ENCODE peak calls at places on chromosomes 5 and 9, in ten cellular contexts. One of them, this sample, is unnamed.

GRCh38 chr5:168813179-168813968 is 234.2 kb upstream of the PANK3 start:
- DNase-seq in left ventricle myocardium inferior: no peak
- DNase-seq in GM10248: no peak
- DNase-seq in A673: no peak
- DNase-seq in cardiac muscle cell: peak; percentile 26
- DNase-seq in astrocyte of the cerebellum: no peak
- DNase-seq in Caco-2: no peak
- DNase-seq in GM20000: no peak
- DNase-seq in bronchial epithelial cell: no peak
- DNase-seq in Panc1: no peak
- DNase-seq in this sample: no peak

GRCh38 chr9:134217431-134218210 is 53.3 kb upstream of the RNU6ATAC start:
- DNase-seq in Panc1: no peak
- DNase-seq in Caco-2: peak; percentile 67
- DNase-seq in A673: peak; percentile 46
- DNase-seq in astrocyte of the cerebellum: no peak
- DNase-seq in GM10248: no peak
- DNase-seq in bronchial epithelial cell: no peak
- DNase-seq in left ventricle myocardium inferior: peak; percentile 13
- DNase-seq in GM20000: no peak
- DNase-seq in cardiac muscle cell: no peak
- DNase-seq in this sample: peak; percentile 19

GRCh38 chr9:134734270-134734669 is 92.7 kb downstream of the COL5A1 start:
- DNase-seq in cardiac muscle cell: peak; percentile 89
- DNase-seq in bronchial epithelial cell: no peak
- DNase-seq in GM20000: no peak
- DNase-seq in Caco-2: no peak
- DNase-seq in A673: no peak
- DNase-seq in left ventricle myocardium inferior: no peak
- DNase-seq in GM10248: no peak
- DNase-seq in astrocyte of the cerebellum: peak; percentile 35
- DNase-seq in Panc1: no peak
- DNase-seq in this sample: no peak

GRCh38 chr9:68489636-68490035 is 51.0 kb downstream of the TMEM252 start:
- DNase-seq in A673: no peak
- DNase-seq in GM20000: no peak
- DNase-seq in Panc1: no peak
- DNase-seq in astrocyte of the cerebellum: peak; percentile 50
- DNase-seq in GM10248: no peak
- DNase-seq in bronchial epithelial cell: peak; percentile 13
- DNase-seq in Caco-2: no peak
- DNase-seq in cardiac muscle cell: no peak
- DNase-seq in left ventricle myocardium inferior: no peak
- DNase-seq in this sample: no peak

GRCh38 chr9:111876179-111876578 is 20.4 kb upstream of the UGCG start:
- DNase-seq in Caco-2: no peak
- DNase-seq in GM10248: no peak
- DNase-seq in bronchial epithelial cell: peak; percentile 59
- DNase-seq in left ventricle myocardium inferior: no peak
- DNase-seq in astrocyte of the cerebellum: no peak
- DNase-seq in Panc1: no peak
- DNase-seq in GM20000: no peak
- DNase-seq in cardiac muscle cell: no peak
- DNase-seq in A673: no peak
- DNase-seq in this sample: no peak

GRCh38 chr9:120693609-120694008 is 20.7 kb downstream of the MEGF9 start:
- DNase-seq in bronchial epithelial cell: no peak
- DNase-seq in GM20000: no peak
- DNase-seq in Panc1: no peak
- DNase-seq in left ventricle myocardium inferior: no peak
- DNase-seq in cardiac muscle cell: no peak
- DNase-seq in astrocyte of the cerebellum: no peak
- DNase-seq in Caco-2: no peak
- DNase-seq in GM10248: no peak
- DNase-seq in A673: no peak
- DNase-seq in this sample: no peak

GRCh38 chr9:88053888-88054501 is 79.7 kb upstream of the CDK20 start:
- DNase-seq in astrocyte of the cerebellum: no peak
- DNase-seq in Caco-2: no peak
- DNase-seq in GM10248: no peak
- DNase-seq in GM20000: no peak
- DNase-seq in Panc1: no peak
- DNase-seq in bronchial epithelial cell: no peak
- DNase-seq in A673: no peak
- DNase-seq in cardiac muscle cell: no peak
- DNase-seq in left ventricle myocardium inferior: no peak
- DNase-seq in this sample: no peak

GRCh38 chr9:10614201-10614870 is 1.5 kb upstream of the PTPRD start:
- DNase-seq in left ventricle myocardium inferior: no peak
- DNase-seq in Panc1: no peak
- DNase-seq in astrocyte of the cerebellum: no peak
- DNase-seq in GM20000: no peak
- DNase-seq in cardiac muscle cell: no peak
- DNase-seq in GM10248: no peak
- DNase-seq in A673: no peak
- DNase-seq in bronchial epithelial cell: peak; percentile 25
- DNase-seq in Caco-2: no peak
- DNase-seq in this sample: no peak

DNA sequence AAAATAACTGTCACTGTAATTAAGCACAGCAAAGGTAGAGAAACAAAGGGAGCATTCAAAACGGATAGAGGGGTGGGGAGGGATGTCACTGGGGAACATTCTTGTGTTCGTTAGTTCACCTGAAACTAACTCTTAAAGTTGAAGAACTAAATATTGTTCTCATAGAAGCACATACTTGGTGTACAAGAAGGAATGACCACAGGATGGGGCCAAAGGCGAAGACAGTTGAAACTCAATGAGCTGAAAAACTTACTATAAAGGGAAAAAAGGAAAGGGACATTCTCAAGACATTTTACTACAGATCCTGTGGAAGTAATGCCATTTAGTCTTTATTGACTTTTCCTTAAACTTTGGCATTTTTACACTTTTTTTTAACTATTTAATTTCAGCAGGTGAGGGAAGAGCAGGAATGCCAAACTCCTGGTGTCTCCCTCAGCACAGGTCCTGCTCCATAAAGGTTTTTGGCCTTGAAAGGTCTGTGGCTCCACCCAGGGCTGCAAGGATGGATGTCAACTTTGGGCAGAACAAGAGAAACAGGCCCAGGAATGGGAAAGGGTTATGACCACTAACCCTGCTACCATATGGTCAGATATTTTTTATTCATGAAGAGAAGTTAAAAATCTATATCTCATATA is 197.6 kb upstream of the RASA1 start:
- DNase-seq in cardiac muscle cell: peak; percentile 81
- DNase-seq in GM20000: peak; percentile 46
- DNase-seq in bronchial epithelial cell: peak; percentile 63
- DNase-seq in left ventricle myocardium inferior: no peak
- DNase-seq in GM10248: peak; percentile 32
- DNase-seq in Panc1: peak; percentile 30
- DNase-seq in Caco-2: no peak
- DNase-seq in A673: peak; percentile 65
- DNase-seq in astrocyte of the cerebellum: peak; percentile 60
- DNase-seq in this sample: peak; percentile 74
- TF ChIP-seq CTCF in cardiac muscle cell: peak; percentile 63
- TF ChIP-seq CTCF in GM20000: peak; percentile 20
- TF ChIP-seq CTCF in bronchial epithelial cell: peak; percentile 43
- TF ChIP-seq CTCF in left ventricle myocardium inferior: peak; percentile 62
- TF ChIP-seq CTCF in GM10248: peak; percentile 43
- TF ChIP-seq CTCF in Panc1: peak; percentile 39
- TF ChIP-seq CTCF in Caco-2: peak; percentile 30
- TF ChIP-seq CTCF in A673: peak; percentile 52
- TF ChIP-seq CTCF in astrocyte of the cerebellum: peak; percentile 64
- TF ChIP-seq CTCF in this sample: peak; percentile 58

GRCh38 chr9:135756576-135756975 is 54.6 kb downstream of the KCNT1 start:
- DNase-seq in left ventricle myocardium inferior: no peak
- DNase-seq in A673: no peak
- DNase-seq in GM20000: no peak
- DNase-seq in cardiac muscle cell: no peak
- DNase-seq in Panc1: no peak
- DNase-seq in bronchial epithelial cell: no peak
- DNase-seq in astrocyte of the cerebellum: no peak
- DNase-seq in GM10248: no peak
- DNase-seq in Caco-2: no peak
- DNase-seq in this sample: no peak
- TF ChIP-seq CTCF in left ventricle myocardium inferior: no peak
- TF ChIP-seq CTCF in A673: no peak
- TF ChIP-seq CTCF in GM20000: no peak
- TF ChIP-seq CTCF in cardiac muscle cell: no peak
- TF ChIP-seq CTCF in Panc1: no peak
- TF ChIP-seq CTCF in bronchial epithelial cell: no peak
- TF ChIP-seq CTCF in astrocyte of the cerebellum: no peak
- TF ChIP-seq CTCF in GM10248: no peak
- TF ChIP-seq CTCF in Caco-2: no peak
- TF ChIP-seq CTCF in this sample: no peak

GRCh38 chr5:69367697-69368279 is 1.5 kb downstream of the AK6 start:
- DNase-seq in GM20000: no peak
- DNase-seq in cardiac muscle cell: no peak
- DNase-seq in A673: no peak
- DNase-seq in Caco-2: no peak
- DNase-seq in GM10248: no peak
- DNase-seq in astrocyte of the cerebellum: no peak
- DNase-seq in left ventricle myocardium inferior: no peak
- DNase-seq in Panc1: no peak
- DNase-seq in bronchial epithelial cell: no peak
- DNase-seq in this sample: no peak

GRCh38 chr5:69364850-69365249 is 4.5 kb downstream of the AK6 start:
- DNase-seq in cardiac muscle cell: no peak
- DNase-seq in astrocyte of the cerebellum: no peak
- DNase-seq in left ventricle myocardium inferior: no peak
- DNase-seq in bronchial epithelial cell: peak; percentile 4
- DNase-seq in A673: no peak
- DNase-seq in Caco-2: no peak
- DNase-seq in GM10248: no peak
- DNase-seq in Panc1: no peak
- DNase-seq in GM20000: no peak
- DNase-seq in this sample: no peak

GRCh38 chr5:69368458-69369368 is 607 bp downstream of the AK6 start:
- DNase-seq in Panc1: no peak
- DNase-seq in Caco-2: no peak
- DNase-seq in left ventricle myocardium inferior: no peak
- DNase-seq in GM20000: no peak
- DNase-seq in A673: peak; percentile 48
- DNase-seq in bronchial epithelial cell: peak; percentile 38
- DNase-seq in astrocyte of the cerebellum: peak; percentile 11
- DNase-seq in cardiac muscle cell: peak; percentile 49
- DNase-seq in GM10248: no peak
- DNase-seq in this sample: peak; percentile 5

GRCh38 chr5:69360442-69360841 is 8.9 kb downstream of the AK6 start:
- DNase-seq in cardiac muscle cell: no peak
- DNase-seq in bronchial epithelial cell: no peak
- DNase-seq in Panc1: no peak
- DNase-seq in astrocyte of the cerebellum: no peak
- DNase-seq in GM10248: no peak
- DNase-seq in Caco-2: no peak
- DNase-seq in left ventricle myocardium inferior: no peak
- DNase-seq in GM20000: no peak
- DNase-seq in A673: no peak
- DNase-seq in this sample: no peak

DNA sequence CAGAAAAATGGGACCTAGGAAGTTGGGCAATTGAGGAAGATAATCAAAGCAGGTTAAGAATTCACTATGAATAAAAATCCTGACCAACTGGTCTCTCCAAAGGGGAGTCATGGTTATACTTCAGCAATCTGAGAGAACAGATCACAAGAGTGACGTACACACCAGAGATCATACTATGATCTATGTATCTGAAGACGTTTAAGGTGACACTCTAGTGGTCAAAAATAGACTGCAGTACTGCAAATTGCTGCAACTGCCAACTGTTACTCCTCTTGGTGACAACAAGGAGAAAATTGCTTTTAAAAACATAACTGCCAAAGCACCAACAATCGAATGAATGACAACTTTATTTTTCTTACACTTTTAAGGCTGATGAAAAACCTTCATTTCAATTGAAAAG is 4.9 kb downstream of the AK6 start:
- DNase-seq in left ventricle myocardium inferior: no peak
- DNase-seq in astrocyte of the cerebellum: no peak
- DNase-seq in GM10248: peak; percentile 26
- DNase-seq in cardiac muscle cell: peak; percentile 20
- DNase-seq in Panc1: no peak
- DNase-seq in Caco-2: no peak
- DNase-seq in GM20000: peak; percentile 25
- DNase-seq in bronchial epithelial cell: peak; percentile 17
- DNase-seq in A673: peak; percentile 49
- DNase-seq in this sample: no peak
- TF ChIP-seq CTCF in left ventricle myocardium inferior: peak; percentile 45
- TF ChIP-seq CTCF in astrocyte of the cerebellum: peak; percentile 36
- TF ChIP-seq CTCF in GM10248: peak; percentile 10
- TF ChIP-seq CTCF in cardiac muscle cell: peak; percentile 27
- TF ChIP-seq CTCF in Panc1: no peak
- TF ChIP-seq CTCF in Caco-2: peak; percentile 43
- TF ChIP-seq CTCF in GM20000: no peak
- TF ChIP-seq CTCF in bronchial epithelial cell: peak; percentile 19
- TF ChIP-seq CTCF in A673: peak; percentile 53
- TF ChIP-seq CTCF in this sample: no peak

GRCh38 chr5:16674750-16675149 is 58.0 kb upstream of the RETREG1 start:
- DNase-seq in astrocyte of the cerebellum: no peak
- DNase-seq in GM10248: no peak
- DNase-seq in cardiac muscle cell: no peak
- DNase-seq in GM20000: no peak
- DNase-seq in A673: no peak
- DNase-seq in bronchial epithelial cell: peak; percentile 64
- DNase-seq in Caco-2: no peak
- DNase-seq in left ventricle myocardium inferior: no peak
- DNase-seq in Panc1: no peak
- DNase-seq in this sample: no peak

GRCh38 chr5:16679198-16679597 is 62.4 kb upstream of the RETREG1 start:
- DNase-seq in Caco-2: no peak
- DNase-seq in cardiac muscle cell: no peak
- DNase-seq in astrocyte of the cerebellum: no peak
- DNase-seq in A673: no peak
- DNase-seq in left ventricle myocardium inferior: no peak
- DNase-seq in Panc1: no peak
- DNase-seq in GM20000: no peak
- DNase-seq in GM10248: no peak
- DNase-seq in bronchial epithelial cell: no peak
- DNase-seq in this sample: no peak

GRCh38 chr5:16675747-16676255 is 59.0 kb upstream of the RETREG1 start:
- DNase-seq in GM10248: no peak
- DNase-seq in bronchial epithelial cell: no peak
- DNase-seq in GM20000: no peak
- DNase-seq in A673: no peak
- DNase-seq in astrocyte of the cerebellum: no peak
- DNase-seq in Caco-2: no peak
- DNase-seq in Panc1: no peak
- DNase-seq in left ventricle myocardium inferior: no peak
- DNase-seq in cardiac muscle cell: no peak
- DNase-seq in this sample: no peak

GRCh38 chr5:16681761-16682335 is 65.1 kb upstream of the RETREG1 start:
- DNase-seq in astrocyte of the cerebellum: no peak
- DNase-seq in bronchial epithelial cell: no peak
- DNase-seq in GM10248: no peak
- DNase-seq in Panc1: no peak
- DNase-seq in GM20000: no peak
- DNase-seq in Caco-2: no peak
- DNase-seq in cardiac muscle cell: no peak
- DNase-seq in left ventricle myocardium inferior: no peak
- DNase-seq in A673: no peak
- DNase-seq in this sample: no peak

DNA sequence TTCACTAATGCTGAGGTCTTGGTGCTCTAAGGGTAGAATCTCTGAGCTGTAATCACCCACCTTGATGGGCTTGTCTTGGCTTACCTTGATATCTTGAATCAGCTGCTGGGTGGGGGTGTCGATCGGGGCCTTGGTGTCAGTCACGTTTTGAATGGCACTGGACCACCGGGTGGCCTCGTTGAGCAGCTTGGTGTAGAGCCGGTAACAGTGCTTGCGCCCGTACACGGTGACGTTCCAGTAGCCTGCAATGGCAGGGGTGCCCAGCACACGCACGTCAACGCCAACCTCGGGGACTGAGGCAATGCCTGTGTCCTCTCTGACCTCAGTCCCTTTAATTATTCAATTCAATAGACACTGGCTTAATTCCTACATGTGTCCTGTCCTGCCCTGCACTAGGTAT is 63.1 kb upstream of the RETREG1 start:
- DNase-seq in Panc1: no peak
- DNase-seq in bronchial epithelial cell: no peak
- DNase-seq in astrocyte of the cerebellum: no peak
- DNase-seq in cardiac muscle cell: no peak
- DNase-seq in GM20000: no peak
- DNase-seq in left ventricle myocardium inferior: no peak
- DNase-seq in Caco-2: no peak
- DNase-seq in GM10248: no peak
- DNase-seq in A673: peak; percentile 31
- DNase-seq in this sample: peak; percentile 20
- TF ChIP-seq CTCF in Panc1: no peak
- TF ChIP-seq CTCF in bronchial epithelial cell: no peak
- TF ChIP-seq CTCF in astrocyte of the cerebellum: peak; percentile 20
- TF ChIP-seq CTCF in cardiac muscle cell: no peak
- TF ChIP-seq CTCF in GM20000: no peak
- TF ChIP-seq CTCF in left ventricle myocardium inferior: no peak
- TF ChIP-seq CTCF in Caco-2: no peak
- TF ChIP-seq CTCF in GM10248: no peak
- TF ChIP-seq CTCF in A673: peak; percentile 47
- TF ChIP-seq CTCF in this sample: no peak

This sample was measured in Calu3.